ENCODE peak calls at places on chromosome 5, in five cellular contexts. O is skeletal muscle cell; P is neuronal stem cell; Z is Right ventricle myocardium superior; Q is activated CD8-positive, alpha-beta memory T cell treated with anti-CD3 and anti-CD28 coated beads, Interleukin-2, amount 50 U/mL, for 4 hours. N is an unnamed sample.

GRCh38 chr5:139340051-139340450 is 1.6 kb upstream of the PAIP2 start:
- DNase-seq in Z (no peak), P (no peak), O (no peak), Q (no peak), N (no peak)

GRCh38 chr5:32329395-32329834 is 16.7 kb upstream of the MTMR12 start:
- DNase-seq in P (peak; percentile 47), O (no peak), Q (peak; percentile 52), Z (peak; percentile 66), N (peak; percentile 85)

GRCh38 chr5:132407970-132408369 is 38.5 kb downstream of the SLC22A5 start:
- DNase-seq in P (no peak), O (no peak), Q (no peak), Z (no peak), N (no peak)

GRCh38 chr5:149937610-149938009 is 7.0 kb downstream of the PDE6A start:
- DNase-seq in P (no peak), Q (no peak), Z (no peak), O (no peak), N (no peak)

GRCh38 chr5:115097236-115097635 is 72.5 kb downstream of the TRIM36 start:
- DNase-seq in Z (no peak), Q (no peak), P (no peak), O (no peak), N (no peak)

GRCh38 chr5:54296386-54296785 is 14.0 kb downstream of the ARL15 start:
- DNase-seq in Q (no peak), P (no peak), Z (no peak), O (no peak), N (no peak)

GRCh38 chr5:115558388-115558956 is 13.9 kb upstream of the FEM1C start:
- DNase-seq in O (peak; percentile 85), Q (no peak), P (no peak), Z (no peak), N (no peak)

GRCh38 chr5:125424851-125425250 is 678.4 kb upstream of the ZNF608 start:
- DNase-seq in Z (no peak), P (no peak), O (no peak), Q (no peak), N (no peak)

GRCh38 chr5:170301901-170302728 is 4.5 kb upstream of the LCP2 start:
- DNase-seq in Q (no peak), O (no peak), P (no peak), Z (no peak), N (no peak)

GRCh38 chr5:109532773-109533364 is 123.1 kb upstream of the PJA2 start:
- DNase-seq in Z (no peak), P (no peak), Q (no peak), O (no peak), N (no peak)

GRCh38 chr5:35859101-35859661 is 2.5 kb downstream of the IL7R start:
- DNase-seq in Z (no peak), P (peak; percentile 11), Q (no peak), O (no peak), N (no peak)

GRCh38 chr5:14752497-14753071 is 88.1 kb downstream of the OTULIN start:
- DNase-seq in O (no peak), P (no peak), Q (no peak), Z (no peak), N (no peak)

GRCh38 chr5:60722416-60722815 is 22.4 kb upstream of the DEPDC1B start:
- DNase-seq in Z (no peak), Q (no peak), O (no peak), P (no peak), N (no peak)

GRCh38 chr5:145218019-145218418 is 617.1 kb downstream of the PRELID2 start:
- DNase-seq in Z (no peak), P (no peak), O (no peak), Q (no peak), N (no peak)

GRCh38 chr5:133531634-133532033 is 80.7 kb downstream of the FSTL4 start:
- DNase-seq in O (peak; percentile 39), Q (no peak), Z (no peak), P (no peak), N (no peak)

GRCh38 chr5:131198625-131199024 is 27.9 kb downstream of the LYRM7 start:
- DNase-seq in P (no peak), Q (no peak), Z (no peak), O (no peak), N (no peak)

GRCh38 chr5:94690778-94691177 is 72.3 kb downstream of the SLF1 start:
- DNase-seq in P (no peak), Z (no peak), Q (no peak), O (no peak), N (no peak)

GRCh38 chr5:172564187-172564586 is 76.9 kb upstream of the NEURL1B start:
- DNase-seq in P (no peak), Q (no peak), O (no peak), Z (no peak), N (no peak)

GRCh38 chr5:93092349-93093105 is 488.5 kb downstream of the NR2F1-AS1 start:
- DNase-seq in P (no peak), O (peak; percentile 14), Q (no peak), Z (no peak), N (no peak)

GRCh38 chr5:78387468-78388153 is 27.2 kb downstream of the SCAMP1 start:
- DNase-seq in Q (no peak), O (no peak), P (no peak), Z (no peak), N (no peak)

GRCh38 chr5:151696470-151697061 is 9.9 kb upstream of the SPARC start:
- DNase-seq in Z (peak; percentile 73), P (no peak), Q (no peak), O (peak; percentile 99), N (no peak)

GRCh38 chr5:93995126-93995621 is 253.8 kb upstream of the POU5F2 start:
- DNase-seq in O (peak; percentile 1), P (no peak), Z (no peak), Q (no peak), N (no peak)

GRCh38 chr5:43010956-43011355 is 29.2 kb downstream of the ANXA2R start:
- DNase-seq in Q (no peak), Z (no peak), P (no peak), O (no peak), N (no peak)

GRCh38 chr5:2889946-2890475 is 138.5 kb upstream of the IRX2 start:
- DNase-seq in Z (no peak), P (no peak), O (no peak), Q (no peak), N (no peak)

GRCh38 chr5:139140631-139141071 is 57.5 kb downstream of the SIL1 start:
- DNase-seq in Z (no peak), P (no peak), O (no peak), Q (no peak), N (peak; percentile 36)

GRCh38 chr5:143338658-143339366 is 64.7 kb downstream of the NR3C1 start:
- DNase-seq in Q (no peak), O (peak; percentile 65), P (no peak), Z (no peak), N (no peak)

GRCh38 chr5:169637856-169638190 is 748 bp downstream of the DOCK2 start:
- DNase-seq in P (no peak), Q (peak; percentile 74), Z (no peak), O (no peak), N (peak; percentile 72)

GRCh38 chr5:179265529-179266290 is 79.6 kb downstream of the ADAMTS2 start:
- DNase-seq in Z (peak; percentile 96), P (no peak), Q (no peak), O (peak; percentile 99), N (no peak)

GRCh38 chr5:74631088-74631960 is 9.2 kb downstream of the ENC1 start:
- DNase-seq in Z (no peak), O (no peak), Q (peak; percentile 17), P (no peak), N (peak; percentile 59)

GRCh38 chr5:150514708-150515211 is 6.8 kb downstream of the NDST1 start:
- DNase-seq in P (no peak), O (no peak), Q (no peak), Z (peak; percentile 55), N (no peak)

GRCh38 chr5:69531010-69531785 is 28.8 kb upstream of the GTF2H2C start:
- DNase-seq in P (no peak), O (no peak), Q (no peak), Z (no peak), N (no peak)

GRCh38 chr5:86880785-86881492 is 263.2 kb downstream of the COX7C start:
- DNase-seq in O (peak; percentile 47), P (peak; percentile 55), Z (no peak), Q (peak; percentile 14), N (peak; percentile 21)

GRCh38 chr5:160297004-160297403 is 15.4 kb downstream of the CCNJL start:
- DNase-seq in Z (no peak), P (no peak), Q (no peak), O (no peak), N (no peak)

GRCh38 chr5:104347119-104347708 is 784.6 kb upstream of the NUDT12 start:
- DNase-seq in O (no peak), Z (no peak), Q (no peak), P (no peak), N (no peak)

GRCh38 chr5:134527156-134527960 is 1.9 kb downstream of the JADE2 start:
- DNase-seq in O (peak; percentile 77), Z (peak; percentile 92), Q (peak; percentile 73), P (peak; percentile 89), N (peak; percentile 91)

GRCh38 chr5:178673801-178674200 is 47.0 kb upstream of the CLK4 start:
- DNase-seq in P (no peak), O (no peak), Z (no peak), Q (no peak), N (no peak)

GRCh38 chr5:74670377-74671038 is 14.5 kb upstream of the HEXB start:
- DNase-seq in Q (no peak), O (no peak), Z (no peak), P (no peak), N (no peak)

GRCh38 chr5:38948501-38948900 is 102.7 kb downstream of the OSMR start:
- DNase-seq in P (no peak), Q (no peak), O (peak; percentile 36), Z (no peak), N (no peak)

N was measured in GM13976.